ENCODE peak calls at places on chromosomes 13 and 19, in five cellular contexts. I, P, Q, L and B are unnamed samples.

GRCh38 chr19:5718032-5718578 is 1.8 kb downstream of the LONP1 start:
- DNase-seq in I (peak), P (peak), Q (peak), L (no peak), B (peak)

GRCh38 chr13:73335226-73335625 is 276.4 kb downstream of the KLF5 start:
- DNase-seq in I (peak), P (peak), Q (peak), L (no peak), B (peak)

GRCh38 chr19:7895565-7895964 is 7.3 kb downstream of the LRRC8E start:
- DNase-seq in I (no peak), P (no peak), Q (no peak), L (no peak), B (no peak)

GRCh38 chr13:97582170-97582569 is 148.2 kb downstream of the RAP2A start:
- DNase-seq in I (no peak), P (no peak), Q (no peak), L (no peak), B (no peak)

GRCh38 chr13:30576528-30576927 is 41.2 kb upstream of the USPL1 start:
- DNase-seq in I (peak), P (peak), Q (peak), L (no peak), B (peak)

GRCh38 chr19:16266586-16266942 is 58.1 kb upstream of the KLF2 start:
- DNase-seq in I (no peak), P (no peak), Q (no peak), L (no peak), B (no peak)

GRCh38 chr13:33132644-33133440 is 116.6 kb downstream of the KL start:
- DNase-seq in I (peak), P (peak), Q (peak), L (no peak), B (no peak)

GRCh38 chr19:10706990-10707389 is 5.8 kb downstream of the QTRT1 start:
- DNase-seq in I (no peak), P (peak), Q (no peak), L (no peak), B (no peak)

GRCh38 chr19:17966497-17967257 is at the start of gene KCNN1:
- DNase-seq in I (peak), P (no peak), Q (no peak), L (no peak), B (no peak)

GRCh38 chr19:38389101-38389925 is 816 bp downstream of the SPRED3 start:
- DNase-seq in I (peak), P (peak), Q (peak), L (no peak), B (peak)

GRCh38 chr13:21287331-21287907 is 111.0 kb downstream of the MRPL57 start:
- DNase-seq in I (no peak), P (no peak), Q (no peak), L (no peak), B (no peak)

GRCh38 chr19:41325947-41326706 is 16.2 kb downstream of the CCDC97 start:
- DNase-seq in I (peak), P (peak), Q (no peak), L (no peak), B (peak)

GRCh38 chr19:23541991-23542390 is 145.0 kb downstream of the ZNF675 start:
- DNase-seq in I (no peak), P (no peak), Q (no peak), L (no peak), B (no peak)

GRCh38 chr19:34468400-34468799 is 13.2 kb upstream of the WTIP start:
- DNase-seq in I (peak), P (no peak), Q (no peak), L (no peak), B (no peak)

GRCh38 chr13:109779074-109779473 is 7.3 kb downstream of the IRS2 start:
- DNase-seq in I (peak), P (no peak), Q (no peak), L (no peak), B (no peak)

GRCh38 chr13:35731471-35731870 is 255.0 kb upstream of the MAB21L1 start:
- DNase-seq in I (no peak), P (no peak), Q (no peak), L (no peak), B (no peak)

GRCh38 chr19:5823579-5824281 is 15.8 kb downstream of the FUT6 start:
- DNase-seq in I (peak), P (no peak), Q (peak), L (no peak), B (no peak)

GRCh38 chr13:50810998-50811397 is 32.5 kb downstream of the DLEU7 start:
- DNase-seq in I (no peak), P (no peak), Q (no peak), L (no peak), B (no peak)

GRCh38 chr13:32735859-32736258 is 149.6 kb downstream of the PDS5B start:
- DNase-seq in I (no peak), P (no peak), Q (no peak), L (no peak), B (no peak)

GRCh38 chr13:112441779-112442310 is 65.7 kb downstream of the SPACA7 start:
- DNase-seq in I (no peak), P (no peak), Q (no peak), L (no peak), B (no peak)

GRCh38 chr19:4081441-4082129 is 14.9 kb upstream of the ZBTB7A start:
- DNase-seq in I (no peak), P (no peak), Q (peak), L (no peak), B (no peak)

GRCh38 chr13:31236211-31236786 is 36.5 kb downstream of the B3GLCT start:
- DNase-seq in I (peak), P (peak), Q (peak), L (no peak), B (peak)

GRCh38 chr13:43838909-43839308 is 40.6 kb downstream of the CCDC122 start:
- DNase-seq in I (peak), P (peak), Q (no peak), L (no peak), B (no peak)
- TF ChIP-seq CTCF in I (no peak), P (no peak), Q (no peak), L (no peak), B (no peak)

GRCh38 chr19:29527500-29528328 is 1.9 kb downstream of the VSTM2B start:
- DNase-seq in I (no peak), P (no peak), Q (no peak), L (no peak), B (no peak)
- TF ChIP-seq CTCF in I (no peak), P (no peak), Q (no peak), L (no peak), B (no peak)

DNA sequence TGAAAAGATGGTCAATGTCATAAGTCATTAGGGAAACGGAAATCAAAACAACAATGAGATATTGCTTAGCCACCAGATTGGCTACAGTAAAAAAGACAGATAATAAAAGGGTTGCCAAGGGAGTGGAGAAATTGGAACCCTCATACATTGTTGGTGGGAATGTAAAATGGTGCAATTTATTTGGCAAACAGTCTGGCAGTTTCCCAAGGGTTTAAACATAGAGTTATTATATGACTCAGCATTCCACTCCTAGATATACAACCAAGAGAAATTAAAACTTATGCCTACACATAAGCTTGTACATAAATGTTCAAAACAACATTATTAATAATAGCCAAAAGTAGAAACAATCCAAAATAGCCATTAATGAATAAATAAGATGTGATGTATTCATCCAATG is 9.9 kb upstream of the ZNF227 start:
- DNase-seq in I (peak), P (peak), Q (peak), L (no peak), B (peak)
- TF ChIP-seq CTCF in I (no peak), P (no peak), Q (no peak), L (no peak), B (no peak)

DNA sequence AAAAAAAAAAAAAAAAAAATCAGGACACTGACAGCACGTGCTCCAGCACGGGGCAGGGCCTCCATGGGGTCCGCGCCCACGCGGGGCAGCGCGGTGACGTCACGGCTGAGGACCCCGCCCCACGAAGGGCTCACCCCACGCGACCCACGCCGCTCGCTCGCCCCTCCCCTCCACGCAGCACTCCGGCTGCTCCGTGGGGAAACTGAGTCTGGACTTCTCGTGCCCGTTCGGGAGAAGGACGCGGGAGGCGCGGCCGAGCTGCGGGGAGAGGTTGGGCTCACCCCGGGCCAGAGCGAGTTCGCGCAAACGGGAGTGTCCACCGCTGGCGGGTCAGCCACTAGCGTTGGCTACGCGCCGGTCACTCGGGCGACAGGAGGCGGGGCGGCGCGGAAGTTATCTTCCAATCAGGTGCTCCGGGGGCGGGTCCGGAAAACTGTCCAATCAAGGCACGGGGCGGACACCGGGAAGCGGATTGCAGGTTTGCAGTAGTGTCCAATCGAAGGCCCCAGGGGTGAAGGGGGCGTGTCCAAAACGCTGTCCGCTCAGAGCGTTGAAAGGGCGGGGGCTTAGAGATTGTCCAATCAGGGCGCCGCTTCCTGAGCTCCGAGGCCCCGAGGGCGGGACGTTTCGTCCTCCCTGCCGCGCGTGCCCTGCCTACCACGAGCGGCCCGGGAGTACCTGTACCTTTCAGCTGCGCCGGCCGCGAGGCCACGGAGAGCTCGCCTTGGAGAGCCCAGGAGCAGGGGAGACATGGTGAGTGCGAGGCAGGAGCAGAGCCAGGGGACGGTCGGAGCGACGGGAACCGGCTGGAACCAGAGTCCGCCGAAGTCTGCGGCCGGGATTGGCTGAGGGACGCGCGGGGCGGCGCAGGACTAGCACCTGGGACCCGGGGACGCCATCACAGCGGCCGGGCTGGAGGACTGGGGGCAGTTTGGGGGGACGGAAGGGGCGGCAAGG is at the start of gene ZNF57:
- DNase-seq in I (peak), P (peak), Q (peak), L (peak), B (peak)
- TF ChIP-seq CTCF in I (no peak), P (no peak), Q (no peak), L (no peak), B (no peak)